ENCODE peak calls at places on chromosomes 12 and 14, in four cellular contexts. S is mesendoderm, W is IMR-90, H is neuronal stem cell. N is an unnamed sample.

GRCh38 chr12:3303410-3304136 is 187.4 kb upstream of the PRMT8 start:
- DNase-seq in S (peak; percentile 70), W (no peak), H (no peak), N (peak; percentile 86)

GRCh38 chr14:57060276-57060956 is 208.3 kb downstream of the EXOC5 start:
- DNase-seq in S (peak; percentile 73), W (no peak), H (no peak), N (no peak)

GRCh38 chr12:12562016-12562483 is 613 bp downstream of the DUSP16 start:
- DNase-seq in S (peak; percentile 81), W (peak; percentile 18), H (peak; percentile 68), N (peak; percentile 51)

GRCh38 chr14:103156733-103157411 is 33.6 kb downstream of the TNFAIP2 start:
- DNase-seq in S (peak; percentile 25), W (no peak), H (no peak), N (peak; percentile 61)

GRCh38 chr14:52790011-52790755 is 1.2 kb downstream of the GNPNAT1 start:
- DNase-seq in S (peak; percentile 58), W (no peak), H (no peak), N (no peak)

GRCh38 chr14:24816929-24817637 is 183.1 kb upstream of the GZMB start:
- DNase-seq in S (no peak), W (no peak), H (no peak), N (no peak)

GRCh38 chr14:44912041-44912869 is 49.5 kb downstream of the KLHL28 start:
- DNase-seq in S (no peak), W (no peak), H (no peak), N (no peak)

GRCh38 chr12:111014547-111014946 is 94.2 kb upstream of the MYL2 start:
- DNase-seq in S (peak; percentile 37), W (no peak), H (no peak), N (no peak)

GRCh38 chr12:104733717-104734175 is 224.3 kb downstream of the SLC41A2 start:
- DNase-seq in S (peak; percentile 88), W (no peak), H (no peak), N (peak; percentile 67)

GRCh38 chr14:63852817-63853730 is at the start of gene SYNE2:
- DNase-seq in S (peak; percentile 88), W (peak; percentile 65), H (peak; percentile 78), N (peak; percentile 82)

GRCh38 chr12:62210422-62210821 is 49.8 kb upstream of the USP15 start:
- DNase-seq in S (peak; percentile 35), W (peak; percentile 52), H (peak; percentile 12), N (peak; percentile 37)

GRCh38 chr14:77950371-77950770 is 150.5 kb downstream of the ADCK1 start:
- DNase-seq in S (no peak), W (no peak), H (no peak), N (no peak)
- H2BK15ac ChIP-seq in S (no peak overlapping the region), W (no peak overlapping the region), H (no peak overlapping the region), N (no peak overlapping the region)

GRCh38 chr12:49301759-49302158 is 6.8 kb downstream of the PRPH start:
- DNase-seq in S (peak; percentile 77), W (no peak), H (no peak), N (no peak)
- H3K18ac ChIP-seq in S (no peak overlapping the region), W (no peak overlapping the region), H (no peak overlapping the region), N (no peak overlapping the region)

DNA sequence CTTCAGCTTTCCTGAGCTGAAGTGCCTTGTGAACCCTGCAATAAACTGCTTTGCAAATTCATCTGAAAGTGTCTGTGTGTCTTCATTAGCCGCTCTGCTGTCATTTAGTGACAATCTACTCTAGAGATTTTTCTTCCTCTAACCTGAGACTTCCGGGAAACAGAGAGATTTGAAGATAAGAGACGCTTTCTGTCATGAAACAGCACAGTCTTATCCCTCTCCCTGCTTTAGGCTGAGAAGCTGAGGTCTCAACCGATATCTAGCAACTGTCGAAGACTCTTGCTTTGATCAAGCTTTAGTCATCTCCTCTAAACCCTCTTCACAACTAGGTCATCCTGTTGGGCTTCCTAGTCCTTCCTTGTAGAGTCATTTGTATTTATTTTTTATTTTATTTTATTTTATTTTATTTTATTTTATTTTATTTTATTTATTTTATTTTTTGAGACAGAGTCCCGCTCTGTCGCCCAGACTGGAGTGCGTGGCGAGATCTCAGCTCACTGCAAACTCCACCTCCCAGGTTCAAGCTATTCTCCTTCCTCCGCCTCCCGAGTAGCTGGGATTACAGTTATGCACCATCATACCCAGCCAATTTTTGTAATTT is 1.2 kb downstream of the RNASE2 start:
- DNase-seq in S (no peak), W (no peak), H (no peak), N (no peak)
- H2BK15ac ChIP-seq in S (no peak overlapping the region), W (no peak overlapping the region), H (no peak overlapping the region), N (no peak overlapping the region)

DNA sequence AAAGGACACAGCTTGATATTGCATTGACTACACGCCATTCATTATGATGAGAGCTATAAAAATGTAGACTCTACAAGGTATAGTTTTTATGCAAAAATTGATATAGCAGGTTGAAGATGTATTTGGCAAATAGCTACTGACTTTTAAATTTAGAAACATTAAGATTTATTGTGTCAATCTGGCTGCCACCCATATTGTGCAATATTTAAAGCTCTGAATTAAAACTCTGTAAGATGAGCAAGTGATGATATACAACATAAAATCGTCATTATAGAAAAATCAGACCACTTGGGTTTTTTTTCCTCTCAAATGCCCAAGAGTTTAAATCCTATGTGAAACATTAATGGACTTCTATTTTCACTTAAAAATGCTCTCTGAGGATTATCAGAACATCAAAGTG is 36.8 kb upstream of the E2F7 start:
- DNase-seq in S (no peak), W (no peak), H (no peak), N (no peak)
- H3K18ac ChIP-seq in S (no peak overlapping the region), W (no peak overlapping the region), H (no peak overlapping the region), N (no peak overlapping the region)

GRCh38 chr14:54742492-54743350 is 159.9 kb downstream of the GCH1 start:
- DNase-seq in S (no peak), W (no peak), H (no peak), N (no peak)

GRCh38 chr14:54738009-54738408 is 164.6 kb downstream of the GCH1 start:
- DNase-seq in S (no peak), W (no peak), H (no peak), N (no peak)

GRCh38 chr14:54735424-54735823 is 167.2 kb downstream of the GCH1 start:
- DNase-seq in S (no peak), W (no peak), H (no peak), N (no peak)

GRCh38 chr14:54739514-54739913 is 163.1 kb downstream of the GCH1 start:
- DNase-seq in S (no peak), W (no peak), H (no peak), N (no peak)

GRCh38 chr14:54737132-54737711 is 165.4 kb downstream of the GCH1 start:
- DNase-seq in S (peak; percentile 9), W (peak; percentile 82), H (no peak), N (no peak)
- H2BK15ac ChIP-seq in S (no peak overlapping the region), W (no peak overlapping the region), H (no peak overlapping the region), N (no peak overlapping the region)

GRCh38 chr12:129606239-129606638 is 297.6 kb downstream of the TMEM132D start:
- DNase-seq in S (no peak), W (no peak), H (no peak), N (no peak)
- H3K18ac ChIP-seq in S (peak overlapping the region; percentile 8), W (no peak overlapping the region), H (no peak overlapping the region), N (no peak overlapping the region)

N was measured in H9.